ENCODE peak calls at places on chromosomes 16 and 17, in eight cellular contexts. One of them, this sample, is unnamed.
A peak's percentile ranks its signal among the peaks of the same experiment; 100 is the strongest.

GRCh38 chr17:42165751-42166150 is 11.0 kb upstream of the RAB5C start:
- DNase-seq in lung: no peak
- DNase-seq in kidney: no peak
- DNase-seq in thoracic aorta: no peak
- DNase-seq in Karpas-422: no peak
- DNase-seq in mucosa of descending colon: no peak
- DNase-seq in upper lobe of right lung: no peak
- DNase-seq in IMR-90: no peak
- DNase-seq in this sample: no peak

GRCh38 chr16:51445250-51445649 is 294.2 kb upstream of the SALL1 start:
- DNase-seq in upper lobe of right lung: no peak
- DNase-seq in lung: no peak
- DNase-seq in mucosa of descending colon: no peak
- DNase-seq in Karpas-422: no peak
- DNase-seq in IMR-90: peak; percentile 13
- DNase-seq in thoracic aorta: no peak
- DNase-seq in kidney: no peak
- DNase-seq in this sample: no peak

GRCh38 chr16:84659656-84660300 is 11.5 kb downstream of the KLHL36 start:
- DNase-seq in IMR-90: no peak
- DNase-seq in kidney: peak; percentile 66
- DNase-seq in upper lobe of right lung: no peak
- DNase-seq in Karpas-422: no peak
- DNase-seq in thoracic aorta: no peak
- DNase-seq in lung: no peak
- DNase-seq in mucosa of descending colon: no peak
- DNase-seq in this sample: no peak

GRCh38 chr17:59840329-59840907 is 52.3 kb downstream of the TUBD1 start:
- DNase-seq in thoracic aorta: no peak
- DNase-seq in Karpas-422: no peak
- DNase-seq in upper lobe of right lung: no peak
- DNase-seq in IMR-90: no peak
- DNase-seq in mucosa of descending colon: no peak
- DNase-seq in kidney: no peak
- DNase-seq in lung: no peak
- DNase-seq in this sample: peak; percentile 80

GRCh38 chr16:57266531-57267268 is 17.8 kb downstream of the PLLP start:
- DNase-seq in IMR-90: no peak
- DNase-seq in upper lobe of right lung: no peak
- DNase-seq in kidney: peak; percentile 9
- DNase-seq in mucosa of descending colon: no peak
- DNase-seq in thoracic aorta: no peak
- DNase-seq in lung: no peak
- DNase-seq in Karpas-422: no peak
- DNase-seq in this sample: no peak

GRCh38 chr17:73560661-73561060 is 83.6 kb downstream of the SDK2 start:
- DNase-seq in IMR-90: no peak
- DNase-seq in lung: no peak
- DNase-seq in upper lobe of right lung: no peak
- DNase-seq in thoracic aorta: no peak
- DNase-seq in kidney: no peak
- DNase-seq in mucosa of descending colon: no peak
- DNase-seq in Karpas-422: no peak
- DNase-seq in this sample: peak; percentile 19

GRCh38 chr17:77498056-77498785 is 357.5 kb downstream of the SEC14L1 start:
- DNase-seq in kidney: peak; percentile 65
- DNase-seq in thoracic aorta: no peak
- DNase-seq in IMR-90: no peak
- DNase-seq in mucosa of descending colon: no peak
- DNase-seq in upper lobe of right lung: peak; percentile 56
- DNase-seq in lung: no peak
- DNase-seq in Karpas-422: no peak
- DNase-seq in this sample: no peak

GRCh38 chr16:27691717-27692116 is 141.8 kb downstream of the KATNIP start:
- DNase-seq in upper lobe of right lung: peak; percentile 13
- DNase-seq in lung: no peak
- DNase-seq in kidney: peak; percentile 4
- DNase-seq in IMR-90: no peak
- DNase-seq in thoracic aorta: no peak
- DNase-seq in mucosa of descending colon: no peak
- DNase-seq in Karpas-422: no peak
- DNase-seq in this sample: no peak

GRCh38 chr17:48514483-48514876 is 16.3 kb downstream of the HOXB1 start:
- DNase-seq in lung: no peak
- DNase-seq in upper lobe of right lung: no peak
- DNase-seq in Karpas-422: no peak
- DNase-seq in thoracic aorta: no peak
- DNase-seq in mucosa of descending colon: no peak
- DNase-seq in kidney: no peak
- DNase-seq in IMR-90: no peak
- DNase-seq in this sample: no peak
- H3K4me1 ChIP-seq in lung: no peaks in the 10 kb centered on the region
- H3K4me1 ChIP-seq in upper lobe of right lung: no peaks in the 10 kb centered on the region
- H3K4me1 ChIP-seq in Karpas-422: peaks cover 8% of the 10 kb centered on the region
- H3K4me1 ChIP-seq in thoracic aorta: no peaks in the 10 kb centered on the region
- H3K4me1 ChIP-seq in mucosa of descending colon: peaks cover 6% of the 10 kb centered on the region
- H3K4me1 ChIP-seq in kidney: peaks cover 4% of the 10 kb centered on the region
- H3K4me1 ChIP-seq in IMR-90: peaks cover 2% of the 10 kb centered on the region
- H3K4me1 ChIP-seq in this sample: peaks cover 14% of the 10 kb centered on the region

DNA sequence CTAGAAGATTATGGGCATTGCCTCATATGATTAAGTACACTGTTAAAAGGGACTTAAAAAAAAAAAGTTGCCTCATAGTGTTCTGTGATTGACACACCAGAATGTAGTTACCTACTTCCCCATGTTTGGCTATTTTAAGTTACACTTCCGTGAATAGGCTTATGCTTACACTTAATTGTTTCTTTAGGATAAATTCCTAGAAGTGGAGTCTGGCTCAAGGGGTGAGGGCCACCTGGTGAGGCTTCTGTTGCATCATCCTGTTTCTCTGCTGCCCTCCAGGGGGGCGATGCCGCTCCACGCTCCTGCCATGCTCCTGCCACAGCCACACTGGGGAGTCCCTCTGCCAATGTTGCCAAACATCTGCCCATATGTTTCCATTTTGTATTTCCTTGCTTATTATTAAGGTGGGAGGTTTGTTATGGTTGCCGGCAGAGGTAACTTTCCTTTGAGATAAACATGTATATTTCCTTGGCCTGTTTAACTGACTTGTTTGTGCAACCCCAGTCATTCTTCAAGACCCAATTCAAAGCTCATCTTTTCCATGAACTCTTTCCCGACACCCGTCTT is 73.1 kb downstream of the KSR1 start:
- DNase-seq in kidney: no peak
- DNase-seq in thoracic aorta: no peak
- DNase-seq in IMR-90: peak; percentile 76
- DNase-seq in mucosa of descending colon: no peak
- DNase-seq in lung: peak; percentile 46
- DNase-seq in Karpas-422: no peak
- DNase-seq in upper lobe of right lung: peak; percentile 77
- DNase-seq in this sample: peak; percentile 20
- H3K4me1 ChIP-seq in kidney: peaks cover 9% of the 10 kb centered on the region
- H3K4me1 ChIP-seq in thoracic aorta: peaks cover 17% of the 10 kb centered on the region
- H3K4me1 ChIP-seq in IMR-90: peaks cover 48% of the 10 kb centered on the region
- H3K4me1 ChIP-seq in mucosa of descending colon: peaks cover 11% of the 10 kb centered on the region
- H3K4me1 ChIP-seq in lung: peaks cover 33% of the 10 kb centered on the region
- H3K4me1 ChIP-seq in Karpas-422: no peaks in the 10 kb centered on the region
- H3K4me1 ChIP-seq in upper lobe of right lung: peaks cover 67% of the 10 kb centered on the region
- H3K4me1 ChIP-seq in this sample: peaks cover 15% of the 10 kb centered on the region

GRCh38 chr17:8160741-8161221 is 2.0 kb downstream of the VAMP2 start:
- DNase-seq in mucosa of descending colon: no peak
- DNase-seq in thoracic aorta: no peak
- DNase-seq in upper lobe of right lung: peak; percentile 43
- DNase-seq in IMR-90: no peak
- DNase-seq in Karpas-422: no peak
- DNase-seq in lung: no peak
- DNase-seq in kidney: peak; percentile 27
- DNase-seq in this sample: no peak

GRCh38 chr17:8160224-8160577 is 2.5 kb downstream of the VAMP2 start:
- DNase-seq in Karpas-422: no peak
- DNase-seq in kidney: no peak
- DNase-seq in upper lobe of right lung: no peak
- DNase-seq in lung: no peak
- DNase-seq in thoracic aorta: no peak
- DNase-seq in IMR-90: no peak
- DNase-seq in mucosa of descending colon: no peak
- DNase-seq in this sample: no peak

GRCh38 chr17:8158267-8159031 is 4.3 kb downstream of the VAMP2 start:
- DNase-seq in upper lobe of right lung: peak; percentile 92
- DNase-seq in IMR-90: peak; percentile 87
- DNase-seq in kidney: peak; percentile 94
- DNase-seq in mucosa of descending colon: peak; percentile 98
- DNase-seq in Karpas-422: peak; percentile 96
- DNase-seq in lung: peak; percentile 93
- DNase-seq in thoracic aorta: peak; percentile 72
- DNase-seq in this sample: peak; percentile 73

GRCh38 chr17:8159459-8160223 is 3.1 kb downstream of the VAMP2 start:
- DNase-seq in IMR-90: no peak
- DNase-seq in upper lobe of right lung: peak; percentile 50
- DNase-seq in kidney: peak; percentile 49
- DNase-seq in thoracic aorta: no peak
- DNase-seq in mucosa of descending colon: no peak
- DNase-seq in lung: no peak
- DNase-seq in Karpas-422: no peak
- DNase-seq in this sample: no peak

DNA sequence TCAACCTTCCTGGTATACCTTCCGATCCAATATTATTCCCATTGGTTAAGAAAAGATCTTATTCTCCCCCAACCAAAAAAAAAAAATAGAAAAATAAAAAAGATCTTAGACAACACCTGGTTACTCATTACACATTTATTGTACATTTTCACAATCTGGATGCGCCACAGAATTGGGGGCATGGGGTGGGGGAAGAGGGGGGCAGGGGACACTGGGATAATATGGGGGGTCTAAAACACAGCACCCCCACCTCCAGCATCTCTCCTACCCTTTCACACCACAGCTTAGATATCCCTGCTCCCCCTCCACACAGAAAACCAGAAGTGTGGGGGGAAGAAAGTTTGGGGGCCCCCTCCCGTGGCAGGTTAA is 3.7 kb downstream of the VAMP2 start:
- DNase-seq in lung: no peak
- DNase-seq in upper lobe of right lung: no peak
- DNase-seq in mucosa of descending colon: no peak
- DNase-seq in IMR-90: no peak
- DNase-seq in Karpas-422: no peak
- DNase-seq in kidney: peak; percentile 45
- DNase-seq in thoracic aorta: no peak
- DNase-seq in this sample: no peak
- H3K4me1 ChIP-seq in lung: peaks cover 17% of the 10 kb centered on the region
- H3K4me1 ChIP-seq in upper lobe of right lung: peaks cover 43% of the 10 kb centered on the region
- H3K4me1 ChIP-seq in mucosa of descending colon: peaks cover 63% of the 10 kb centered on the region
- H3K4me1 ChIP-seq in IMR-90: peaks cover 26% of the 10 kb centered on the region
- H3K4me1 ChIP-seq in Karpas-422: peaks cover 66% of the 10 kb centered on the region
- H3K4me1 ChIP-seq in kidney: peaks cover 20% of the 10 kb centered on the region
- H3K4me1 ChIP-seq in thoracic aorta: peaks cover 24% of the 10 kb centered on the region
- H3K4me1 ChIP-seq in this sample: peaks cover 44% of the 10 kb centered on the region

GRCh38 chr16:19757026-19757425 is 39.0 kb downstream of the IQCK start:
- DNase-seq in thoracic aorta: no peak
- DNase-seq in kidney: no peak
- DNase-seq in lung: no peak
- DNase-seq in mucosa of descending colon: no peak
- DNase-seq in Karpas-422: no peak
- DNase-seq in upper lobe of right lung: no peak
- DNase-seq in IMR-90: peak; percentile 58
- DNase-seq in this sample: no peak

GRCh38 chr16:19755268-19755667 is 37.2 kb downstream of the IQCK start:
- DNase-seq in upper lobe of right lung: no peak
- DNase-seq in mucosa of descending colon: no peak
- DNase-seq in Karpas-422: no peak
- DNase-seq in IMR-90: no peak
- DNase-seq in kidney: no peak
- DNase-seq in lung: no peak
- DNase-seq in thoracic aorta: no peak
- DNase-seq in this sample: no peak

GRCh38 chr16:19751478-19751877 is 33.4 kb downstream of the IQCK start:
- DNase-seq in kidney: no peak
- DNase-seq in thoracic aorta: no peak
- DNase-seq in upper lobe of right lung: no peak
- DNase-seq in IMR-90: no peak
- DNase-seq in Karpas-422: no peak
- DNase-seq in lung: no peak
- DNase-seq in mucosa of descending colon: no peak
- DNase-seq in this sample: no peak

GRCh38 chr16:19754644-19755036 is 36.6 kb downstream of the IQCK start:
- DNase-seq in upper lobe of right lung: no peak
- DNase-seq in mucosa of descending colon: no peak
- DNase-seq in IMR-90: no peak
- DNase-seq in kidney: no peak
- DNase-seq in thoracic aorta: no peak
- DNase-seq in Karpas-422: no peak
- DNase-seq in lung: no peak
- DNase-seq in this sample: no peak

GRCh38 chr16:19753815-19754643 is 36.0 kb downstream of the IQCK start:
- DNase-seq in Karpas-422: no peak
- DNase-seq in upper lobe of right lung: no peak
- DNase-seq in thoracic aorta: no peak
- DNase-seq in IMR-90: peak; percentile 83
- DNase-seq in kidney: no peak
- DNase-seq in mucosa of descending colon: peak; percentile 23
- DNase-seq in lung: no peak
- DNase-seq in this sample: no peak
- H3K4me1 ChIP-seq in Karpas-422: no peaks in the 10 kb centered on the region
- H3K4me1 ChIP-seq in upper lobe of right lung: no peaks in the 10 kb centered on the region
- H3K4me1 ChIP-seq in thoracic aorta: peaks cover 4% of the 10 kb centered on the region
- H3K4me1 ChIP-seq in IMR-90: peaks cover 12% of the 10 kb centered on the region
- H3K4me1 ChIP-seq in kidney: peaks cover 15% of the 10 kb centered on the region
- H3K4me1 ChIP-seq in mucosa of descending colon: peaks cover 9% of the 10 kb centered on the region
- H3K4me1 ChIP-seq in lung: no peaks in the 10 kb centered on the region
- H3K4me1 ChIP-seq in this sample: peaks cover 13% of the 10 kb centered on the region

GRCh38 chr17:34311291-34311690 is 7.9 kb upstream of the CCL8 start:
- DNase-seq in lung: no peak
- DNase-seq in IMR-90: no peak
- DNase-seq in Karpas-422: no peak
- DNase-seq in kidney: no peak
- DNase-seq in upper lobe of right lung: no peak
- DNase-seq in thoracic aorta: no peak
- DNase-seq in mucosa of descending colon: no peak
- DNase-seq in this sample: no peak
- H3K4me1 ChIP-seq in lung: peaks cover 1% of the 10 kb centered on the region
- H3K4me1 ChIP-seq in IMR-90: peaks cover 11% of the 10 kb centered on the region
- H3K4me1 ChIP-seq in Karpas-422: no peaks in the 10 kb centered on the region
- H3K4me1 ChIP-seq in kidney: peaks cover 10% of the 10 kb centered on the region
- H3K4me1 ChIP-seq in upper lobe of right lung: peaks cover 26% of the 10 kb centered on the region
- H3K4me1 ChIP-seq in thoracic aorta: peaks cover 12% of the 10 kb centered on the region
- H3K4me1 ChIP-seq in mucosa of descending colon: no peaks in the 10 kb centered on the region
- H3K4me1 ChIP-seq in this sample: no peaks in the 10 kb centered on the region

DNA sequence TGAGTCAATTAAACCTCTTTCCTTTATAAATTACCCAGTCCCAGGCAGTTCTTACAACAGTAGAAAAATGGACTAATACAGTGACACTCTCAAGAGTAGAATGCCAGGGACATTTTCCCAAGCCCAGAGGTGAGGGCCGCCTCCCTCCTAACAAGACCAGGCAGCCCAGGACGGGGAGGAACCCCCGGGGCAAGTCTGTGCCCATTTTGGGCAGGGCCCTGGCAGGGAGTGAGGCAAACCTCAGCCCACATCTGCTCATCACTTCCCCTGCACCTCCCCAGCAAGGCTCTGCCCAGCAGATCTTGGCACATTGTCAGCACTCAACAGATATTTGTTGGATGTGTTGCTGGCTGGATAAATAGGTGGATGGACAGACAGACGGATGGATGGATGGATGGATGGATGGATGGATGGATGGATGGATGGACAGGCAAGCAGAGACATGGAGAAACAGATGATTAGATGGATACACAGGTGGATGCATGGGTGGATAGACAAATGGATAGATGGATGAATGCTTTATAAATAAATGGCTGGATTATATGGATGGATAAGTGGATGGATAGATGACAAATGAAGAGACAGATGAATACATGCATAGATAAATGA is 271.3 kb downstream of the PARN start:
- DNase-seq in kidney: peak; percentile 39
- DNase-seq in mucosa of descending colon: no peak
- DNase-seq in thoracic aorta: no peak
- DNase-seq in IMR-90: no peak
- DNase-seq in upper lobe of right lung: no peak
- DNase-seq in lung: no peak
- DNase-seq in Karpas-422: no peak
- DNase-seq in this sample: no peak
- H3K4me1 ChIP-seq in kidney: no peaks in the 10 kb centered on the region
- H3K4me1 ChIP-seq in mucosa of descending colon: no peaks in the 10 kb centered on the region
- H3K4me1 ChIP-seq in thoracic aorta: no peaks in the 10 kb centered on the region
- H3K4me1 ChIP-seq in IMR-90: peaks cover 5% of the 10 kb centered on the region
- H3K4me1 ChIP-seq in upper lobe of right lung: peaks cover 10% of the 10 kb centered on the region
- H3K4me1 ChIP-seq in lung: no peaks in the 10 kb centered on the region
- H3K4me1 ChIP-seq in Karpas-422: peaks cover 73% of the 10 kb centered on the region
- H3K4me1 ChIP-seq in this sample: no peaks in the 10 kb centered on the region

This sample was measured in HAP-1.